ENCODE peak calls at places on chromosomes 3 and 15, in eight cellular contexts. K is ovary; M is foreskin fibroblast; W is GM23248; D is GM13976; U is stimulated activated CD4-positive, alpha-beta T cell treated with anti-CD3 and anti-CD28 coated beads, TNF-alpha, amount 100 ng/mL, for 1 hour; I is iris pigment epithelial cell; V is activated CD4-positive, alpha-beta T cell treated with anti-CD3 and anti-CD28 coated beads, Interleukin-2, amount 10 ng/mL, durations not matched to agents 7 days and 5 days. J is an unnamed sample.
A peak's percentile ranks its signal among the peaks of the same experiment; 100 is the strongest.

GRCh38 chr3:88828466-88828865 is 279.0 kb upstream of the EPHA3 start:
- DNase-seq in V (no peak), I (no peak), W (no peak), M (no peak), D (no peak), U (no peak), K (no peak), J (no peak)

GRCh38 chr15:98126326-98127090 is 166.0 kb downstream of the ARRDC4 start:
- DNase-seq in W (peak; percentile 48), V (no peak), K (no peak), I (no peak), M (peak; percentile 33), U (no peak), D (no peak), J (no peak)

GRCh38 chr3:27861047-27862036 is 139.2 kb upstream of the EOMES start:
- DNase-seq in K (no peak), U (no peak), W (no peak), V (peak; percentile 58), I (no peak), M (no peak), D (no peak), J (no peak)

GRCh38 chr3:59535791-59536221 is 486.0 kb upstream of the CFAP20DC start:
- DNase-seq in V (no peak), I (peak; percentile 32), K (no peak), U (no peak), D (no peak), W (peak; percentile 80), M (no peak), J (no peak)

GRCh38 chr3:50138266-50139230 is 16.6 kb upstream of the SEMA3F start:
- DNase-seq in K (no peak), M (no peak), V (no peak), I (no peak), D (no peak), U (no peak), W (peak; percentile 37), J (no peak)

GRCh38 chr3:31634485-31634884 is 101.8 kb downstream of the STT3B start:
- DNase-seq in W (peak; percentile 95), D (no peak), U (no peak), V (no peak), M (peak; percentile 81), K (no peak), I (peak; percentile 54), J (no peak)

GRCh38 chr15:47402829-47403228 is 314.5 kb upstream of the SEMA6D start:
- DNase-seq in V (no peak), D (no peak), W (no peak), I (no peak), K (no peak), M (no peak), U (no peak), J (no peak)

GRCh38 chr3:119170821-119171220 is 2.6 kb upstream of the UPK1B start:
- DNase-seq in W (peak; percentile 32), D (no peak), I (no peak), M (no peak), K (no peak), V (no peak), U (no peak), J (no peak)

GRCh38 chr15:91023720-91024119 is 1.3 kb upstream of the VPS33B start:
- DNase-seq in M (no peak), V (no peak), D (no peak), W (no peak), K (no peak), I (no peak), U (no peak), J (no peak)

GRCh38 chr3:53346514-53346913 is 829 bp downstream of the DCP1A start:
- DNase-seq in V (peak; percentile 9), I (peak; percentile 29), M (no peak), K (no peak), W (peak; percentile 50), U (no peak), D (peak; percentile 25), J (no peak)

GRCh38 chr3:105647047-105647446 is 221.8 kb downstream of the CBLB start:
- DNase-seq in U (no peak), V (no peak), I (peak; percentile 97), M (peak; percentile 88), K (no peak), W (peak; percentile 91), D (no peak), J (no peak)

GRCh38 chr3:100401674-100402036 is 316 bp downstream of the LNP1 start:
- DNase-seq in V (peak; percentile 53), M (peak; percentile 21), U (peak; percentile 3), W (peak; percentile 80), D (no peak), I (peak; percentile 64), K (peak; percentile 57), J (peak; percentile 34)

GRCh38 chr3:152071924-152072323 is 196.8 kb upstream of the MBNL1 start:
- DNase-seq in U (no peak), D (peak; percentile 45), K (no peak), W (peak; percentile 78), V (peak; percentile 30), M (peak; percentile 39), I (peak; percentile 79), J (no peak)

GRCh38 chr3:175007316-175007715 is 148.2 kb downstream of the NAALADL2 start:
- DNase-seq in D (no peak), U (no peak), W (no peak), I (no peak), K (no peak), V (no peak), M (no peak), J (no peak)

GRCh38 chr3:98518816-98519215 is 3.9 kb downstream of the CLDND1 start:
- DNase-seq in V (no peak), U (no peak), K (no peak), W (no peak), I (no peak), M (no peak), D (no peak), J (no peak)

GRCh38 chr3:33128706-33129105 is 14.9 kb downstream of the CRTAP start:
- DNase-seq in U (no peak), V (no peak), W (peak; percentile 39), K (no peak), M (no peak), D (no peak), I (no peak), J (no peak)

GRCh38 chr3:184543256-184543655 is 18.3 kb upstream of the EPHB3 start:
- DNase-seq in D (no peak), I (no peak), U (no peak), M (no peak), V (no peak), W (no peak), K (no peak), J (no peak)

GRCh38 chr3:126986001-126986400 is 3.1 kb downstream of the PLXNA1 start:
- DNase-seq in K (no peak), V (no peak), D (no peak), W (peak; percentile 64), U (no peak), I (peak; percentile 41), M (no peak), J (no peak)

J was measured in T follicular helper cell.